ENCODE peak calls at places on chromosome 11, in five cellular contexts. A is NCI-H1105 treated with DMSO at 0.1 percent for 48 hours; J is substantia nigra; Z is KBM-7; K is activated naive CD8-positive, alpha-beta T cell treated with anti-CD3 and anti-CD28 coated beads for 36 hours. O is an unnamed sample.

GRCh38 chr11:13965337-13965736 is 2.8 kb downstream of the SPON1 start:
- DNase-seq in A (no peak), J (no peak), Z (no peak), K (no peak), O (no peak)

GRCh38 chr11:91688672-91689071 is 535.9 kb upstream of the FAT3 start:
- DNase-seq in A (no peak), J (no peak), Z (no peak), K (no peak), O (no peak)

GRCh38 chr11:114846040-114846791 is 167.9 kb downstream of the NXPE2 start:
- DNase-seq in A (no peak), J (peak), Z (no peak), K (no peak), O (no peak)

GRCh38 chr11:112113539-112114457 is 27.1 kb downstream of the SDHD start:
- DNase-seq in A (peak), J (no peak), Z (peak), K (no peak), O (no peak)

GRCh38 chr11:9265211-9266131 is at the start of gene DENND5A:
- DNase-seq in A (peak), J (peak), Z (peak), K (peak), O (peak)

GRCh38 chr11:70727899-70728620 is 329.7 kb downstream of the CTTN start:
- DNase-seq in A (peak), J (no peak), Z (no peak), K (no peak), O (no peak)

GRCh38 chr11:69670158-69670845 is 4.9 kb downstream of the LTO1 start:
- DNase-seq in A (peak), J (peak), Z (peak), K (peak), O (peak)

GRCh38 chr11:17652556-17652955 is 66.8 kb upstream of the MYOD1 start:
- DNase-seq in A (no peak), J (no peak), Z (no peak), K (no peak), O (no peak)

GRCh38 chr11:126415669-126416420 is 60.4 kb downstream of the ST3GAL4 start:
- DNase-seq in A (no peak), J (peak), Z (no peak), K (no peak), O (no peak)

GRCh38 chr11:68974421-68975194 is 6.2 kb downstream of the MRGPRD start:
- DNase-seq in A (no peak), J (no peak), Z (no peak), K (peak), O (peak)

GRCh38 chr11:72599325-72600117 is 74.7 kb downstream of the PDE2A start:
- DNase-seq in A (no peak), J (no peak), Z (no peak), K (no peak), O (no peak)

GRCh38 chr11:113091578-113091844 is 130.3 kb downstream of the NCAM1 start:
- DNase-seq in A (no peak), J (no peak), Z (no peak), K (no peak), O (no peak)

GRCh38 chr11:12377824-12378593 is 638 bp downstream of the PARVA start:
- DNase-seq in A (peak), J (peak), Z (no peak), K (peak), O (no peak)

GRCh38 chr11:36148701-36149100 is 140.5 kb downstream of the COMMD9 start:
- DNase-seq in A (no peak), J (no peak), Z (no peak), K (no peak), O (no peak)

GRCh38 chr11:57567512-57568329 is at the start of gene UBE2L6:
- DNase-seq in A (peak), J (peak), Z (peak), K (peak), O (peak)

GRCh38 chr11:132579686-132580085 is 952.6 kb downstream of the OPCML start:
- DNase-seq in A (no peak), J (no peak), Z (no peak), K (no peak), O (no peak)

GRCh38 chr11:121437018-121437685 is 15.0 kb upstream of the SORL1 start:
- DNase-seq in A (no peak), J (no peak), Z (no peak), K (no peak), O (no peak)

GRCh38 chr11:124863137-124863825 is 2.0 kb upstream of the ROBO3 start:
- DNase-seq in A (peak), J (peak), Z (no peak), K (no peak), O (no peak)

GRCh38 chr11:123313261-123313660 is 116.8 kb upstream of the GRAMD1B start:
- DNase-seq in A (no peak), J (no peak), Z (no peak), K (no peak), O (no peak)

GRCh38 chr11:35907648-35908431 is 36.0 kb upstream of the LDLRAD3 start:
- DNase-seq in A (no peak), J (no peak), Z (no peak), K (no peak), O (no peak)

GRCh38 chr11:40094954-40095353 is 1364.5 kb downstream of the LRRC4C start:
- DNase-seq in A (no peak), J (no peak), Z (no peak), K (no peak), O (no peak)

GRCh38 chr11:1116666-1117390 is 40.9 kb upstream of the MUC5AC start:
- DNase-seq in A (no peak), J (no peak), Z (no peak), K (no peak), O (no peak)

GRCh38 chr11:73317373-73317772 is 9.3 kb downstream of the ARHGEF17 start:
- DNase-seq in A (no peak), J (peak), Z (no peak), K (no peak), O (no peak)

GRCh38 chr11:6453152-6453551 is 12.4 kb upstream of the HPX start:
- DNase-seq in A (no peak), J (no peak), Z (no peak), K (no peak), O (no peak)